ENCODE peak calls at places on chromosomes 4 and X, in five cellular contexts. A is A549; B is CD8-positive, alpha-beta memory T cell; P is IMR-90; M is colonic mucosa. R is an unnamed sample. For H3K4me1, the result is how much of the 10 kb centered on the place peaks cover.

GRCh38 chr4:41365726-41366125 is 109.0 kb downstream of the UCHL1 start:
- DNase-seq in A (no peak), P (no peak), B (no peak), M (no peak), R (no peak)

GRCh38 chr4:172996571-172997216 is 171.9 kb upstream of the GALNT7 start:
- DNase-seq in B (no peak), A (no peak), P (peak), M (no peak), R (no peak)

GRCh38 chr4:140633154-140633553 is 64.4 kb upstream of the UCP1 start:
- DNase-seq in M (no peak), P (no peak), B (no peak), A (no peak), R (no peak)

GRCh38 chr4:183384516-183384915 is 59.9 kb upstream of the CDKN2AIP start:
- DNase-seq in B (no peak), P (no peak), M (no peak), A (no peak), R (no peak)

GRCh38 chr4:184011810-184012209 is 106.7 kb downstream of the STOX2 start:
- DNase-seq in P (no peak), B (no peak), A (no peak), M (no peak), R (no peak)

GRCh38 chr4:54482529-54482961 is 175.2 kb upstream of the KIT start:
- DNase-seq in P (peak), M (no peak), B (no peak), A (no peak), R (no peak)

GRCh38 chrX:153981231-153981630 is 8.7 kb downstream of the TMEM187 start:
- DNase-seq in B (no peak), A (no peak), M (no peak), P (no peak), R (no peak)

GRCh38 chr4:169000315-169000714 is 9.7 kb downstream of the CBR4 start:
- DNase-seq in M (no peak), A (no peak), B (no peak), P (no peak), R (no peak)

DNA sequence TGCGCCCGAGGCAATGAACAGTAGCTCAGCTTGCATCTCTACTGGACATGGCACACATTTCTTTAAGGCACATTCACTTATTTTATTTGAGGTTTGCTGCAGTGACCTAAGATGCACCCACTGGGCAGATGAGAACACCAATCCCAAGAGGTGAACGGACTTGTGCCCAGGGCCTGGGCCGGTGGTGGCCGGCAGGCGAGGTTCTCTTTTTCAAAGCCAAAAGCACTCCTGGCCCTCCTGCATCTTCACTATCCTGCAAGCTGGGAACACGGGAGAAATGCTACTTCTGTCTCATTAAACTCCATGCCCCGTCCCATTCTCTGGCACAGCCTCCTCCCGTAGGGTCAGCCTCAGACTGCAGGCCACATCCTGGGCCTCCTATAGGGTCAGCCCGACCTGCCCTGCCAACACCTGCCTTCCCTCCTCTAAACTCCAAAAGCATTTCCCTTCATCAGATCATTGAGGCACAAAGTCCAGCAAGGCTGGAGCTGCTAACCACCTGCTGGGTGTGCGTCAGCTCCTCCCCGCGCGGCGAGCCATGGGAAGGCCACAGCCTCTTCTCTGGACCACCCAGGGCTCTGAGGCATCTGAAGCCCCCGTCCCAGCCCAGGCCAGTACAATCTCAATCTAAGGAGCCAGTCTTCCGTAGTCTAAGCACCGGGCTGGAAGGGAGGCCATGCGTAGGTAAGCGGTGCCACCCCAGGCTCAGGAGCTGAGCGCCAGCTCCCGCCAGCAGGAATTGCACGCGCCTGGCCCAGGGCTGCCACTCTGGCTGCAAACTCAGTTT is 166.1 kb downstream of the AFAP1 start:
- DNase-seq in B (no peak), P (no peak), M (peak), A (no peak), R (no peak)
- H3K4me1 ChIP-seq in B (under half), P (under half), M (under half), A (under half), R (under half)

GRCh38 chrX:18962329-18962728 is 21.6 kb downstream of the PHKA2 start:
- DNase-seq in A (no peak), P (no peak), M (no peak), B (no peak), R (no peak)
- H3K4me1 ChIP-seq in A (under half), P (under half), M (under half), B (under half), R (under half)

DNA sequence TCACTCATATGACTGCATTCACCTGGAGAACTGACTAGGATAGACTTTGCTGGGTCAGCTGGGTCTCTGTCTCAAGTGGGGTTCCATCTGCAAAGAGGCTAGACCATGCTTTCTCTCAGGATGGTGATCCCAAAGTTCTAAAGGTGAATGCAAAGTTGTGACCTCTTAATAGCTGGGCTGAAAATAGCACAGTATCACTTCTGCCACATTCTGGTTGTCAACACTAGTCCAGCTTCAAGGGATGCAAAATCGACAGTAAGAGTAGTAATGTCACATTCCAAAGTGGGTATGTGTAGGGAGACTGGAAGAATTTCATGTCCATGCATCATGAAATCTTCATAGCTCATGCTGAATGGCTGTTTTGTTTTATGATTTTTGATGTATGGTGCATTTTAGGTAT is 414.6 kb downstream of the PCDH7 start:
- DNase-seq in B (no peak), M (no peak), A (no peak), P (no peak), R (no peak)
- H3K4me1 ChIP-seq in B (under half), M (under half), A (under half), P (under half), R (under half)

GRCh38 chr4:10020871-10021676 is at the start of gene SLC2A9:
- DNase-seq in B (no peak), M (no peak), A (no peak), P (no peak), R (no peak)

GRCh38 chr4:10017037-10017893 is 4.0 kb downstream of the SLC2A9 start:
- DNase-seq in P (no peak), B (no peak), M (no peak), A (no peak), R (no peak)

GRCh38 chr4:10019521-10020051 is 1.7 kb downstream of the SLC2A9 start:
- DNase-seq in A (no peak), M (no peak), P (no peak), B (no peak), R (no peak)

GRCh38 chr4:10020106-10020505 is 1.2 kb downstream of the SLC2A9 start:
- DNase-seq in P (no peak), B (no peak), M (no peak), A (no peak), R (no peak)

DNA sequence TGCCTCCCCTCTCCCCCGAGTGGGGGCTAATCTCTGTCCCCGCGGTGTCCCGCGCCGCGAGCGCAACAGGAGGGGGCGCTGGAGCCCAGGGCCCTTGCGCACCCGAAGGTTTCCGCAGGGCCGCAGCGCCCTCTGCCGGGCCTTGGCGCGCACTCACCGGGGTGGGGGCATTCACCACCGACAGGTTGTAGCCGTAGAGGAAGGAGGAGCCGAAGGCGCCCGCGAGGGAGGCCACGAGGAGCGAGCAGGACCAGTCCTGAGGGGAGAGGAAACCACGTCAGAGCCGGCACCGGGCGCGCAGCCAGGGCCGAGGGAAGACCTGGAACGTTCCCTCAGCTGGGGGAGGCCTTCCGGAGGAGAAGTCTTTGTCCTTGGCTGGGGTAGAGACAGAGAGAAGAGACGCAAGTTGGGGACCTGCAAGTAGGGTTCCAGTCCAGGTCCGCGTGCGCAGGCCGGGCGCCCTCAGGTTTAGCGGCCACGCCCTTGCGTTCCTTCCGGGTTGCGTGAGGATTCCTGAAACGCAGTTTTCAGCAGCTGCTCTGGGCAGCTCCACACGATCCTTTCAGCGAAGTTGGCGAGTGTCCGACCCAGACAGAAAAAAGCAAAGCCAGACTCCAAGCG is 2.4 kb downstream of the SLC2A9 start:
- DNase-seq in B (peak), M (peak), A (peak), P (peak), R (peak)
- H3K4me1 ChIP-seq in B (under half), M (under half), A (under half), P (under half), R (under half)

GRCh38 chrX:104696667-104697066 is 130.7 kb downstream of the IL1RAPL2 start:
- DNase-seq in A (no peak), M (no peak), P (no peak), B (no peak), R (no peak)
- H3K4me1 ChIP-seq in A (under half), M (under half), P (under half), B (under half), R (under half)

GRCh38 chr4:118285931-118286330 is 66.9 kb downstream of the PRSS12 start:
- DNase-seq in A (no peak), B (no peak), M (no peak), P (no peak), R (no peak)

GRCh38 chr4:118282692-118283091 is 70.1 kb downstream of the PRSS12 start:
- DNase-seq in M (no peak), B (no peak), A (no peak), P (peak), R (no peak)

GRCh38 chr4:118281611-118282442 is 71.0 kb downstream of the PRSS12 start:
- DNase-seq in B (no peak), M (no peak), P (peak), A (no peak), R (no peak)

GRCh38 chr4:118286685-118287084 is 66.1 kb downstream of the PRSS12 start:
- DNase-seq in P (no peak), M (no peak), B (no peak), A (no peak), R (no peak)

GRCh38 chr4:118284169-118284568 is 68.6 kb downstream of the PRSS12 start:
- DNase-seq in M (no peak), P (peak), B (no peak), A (no peak), R (no peak)
- H3K4me1 ChIP-seq in M (under half), P (under half), B (under half), A (under half), R (under half)

DNA sequence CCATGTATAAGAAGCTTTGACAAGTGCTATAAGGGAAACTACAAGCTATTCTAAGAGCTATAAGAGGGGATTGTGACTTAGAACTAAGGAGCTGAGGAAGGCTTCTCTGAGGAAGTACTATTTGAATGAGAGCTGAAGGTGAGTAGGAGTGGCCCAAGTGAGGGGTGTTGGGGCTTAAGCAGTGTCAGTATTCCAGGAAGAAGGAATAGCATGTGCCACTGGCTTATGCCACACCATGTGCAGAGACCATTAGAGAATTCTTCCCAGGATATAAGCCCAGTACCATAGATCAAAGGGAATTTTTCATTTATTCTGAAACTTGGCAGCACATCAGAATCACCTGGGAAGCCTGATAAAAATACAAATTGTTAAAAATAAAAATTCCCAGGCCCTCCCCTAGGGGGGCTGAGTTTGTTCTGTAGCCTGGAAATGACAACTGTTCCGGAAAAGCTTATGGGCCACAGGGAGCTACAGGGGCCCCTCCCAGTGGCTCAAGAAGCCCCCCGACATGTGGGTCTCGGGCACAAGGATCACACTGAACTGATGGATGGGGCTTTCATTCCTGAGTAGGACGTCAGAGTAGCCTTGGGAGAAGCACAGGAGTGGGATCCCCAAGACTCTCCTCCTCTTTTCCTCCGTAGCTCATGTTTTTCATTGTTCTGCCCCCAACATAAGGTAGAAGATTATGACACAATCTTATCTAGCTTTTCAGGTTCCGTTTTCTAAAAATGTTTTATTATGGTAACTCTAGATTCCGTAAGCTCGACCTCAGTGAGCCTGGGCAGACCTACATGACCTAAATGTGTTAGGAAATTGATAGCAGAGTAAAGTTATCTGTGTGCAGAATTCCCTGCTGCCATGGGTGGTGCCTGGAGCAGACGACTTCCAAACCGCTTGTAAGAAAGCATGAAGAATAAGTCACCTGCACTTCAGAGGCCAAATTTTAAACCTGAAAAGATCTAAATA is 119.3 kb downstream of the AFF1 start:
- DNase-seq in A (no peak), M (no peak), B (no peak), P (no peak), R (no peak)
- H3K4me1 ChIP-seq in A (under half), M (under half), B (under half), P (under half), R (under half)